ENCODE peak calls at places on chromosomes 16 and 17, in five cellular contexts. One of them, this sample, is unnamed.

GRCh38 chr17:63826468-63827001 is 696 bp upstream of the PSMC5 start:
- DNase-seq in hypothalamus: no peak
- DNase-seq in GM04503: no peak
- DNase-seq in activated T-helper 1 cell treated with anti-CD3 and anti-CD28 coated beads, Interleukin-2, amount 50 U/mL, for 16 hours: no peak
- DNase-seq in activated CD4-positive, alpha-beta memory T cell treated with anti-CD3 and anti-CD28 coated beads for 36 hours: no peak
- DNase-seq in this sample: peak; percentile 90

GRCh38 chr17:17347234-17347955 is 44.2 kb downstream of the NT5M start:
- DNase-seq in hypothalamus: no peak
- DNase-seq in GM04503: no peak
- DNase-seq in activated T-helper 1 cell treated with anti-CD3 and anti-CD28 coated beads, Interleukin-2, amount 50 U/mL, for 16 hours: no peak
- DNase-seq in activated CD4-positive, alpha-beta memory T cell treated with anti-CD3 and anti-CD28 coated beads for 36 hours: no peak
- DNase-seq in this sample: peak; percentile 62

GRCh38 chr17:69175262-69175811 is 33.6 kb upstream of the ABCA6 start:
- DNase-seq in hypothalamus: no peak
- DNase-seq in GM04503: no peak
- DNase-seq in activated T-helper 1 cell treated with anti-CD3 and anti-CD28 coated beads, Interleukin-2, amount 50 U/mL, for 16 hours: no peak
- DNase-seq in activated CD4-positive, alpha-beta memory T cell treated with anti-CD3 and anti-CD28 coated beads for 36 hours: no peak
- DNase-seq in this sample: no peak

GRCh38 chr17:46876353-46876887 is 25.0 kb downstream of the WNT9B start:
- DNase-seq in hypothalamus: no peak
- DNase-seq in GM04503: no peak
- DNase-seq in activated T-helper 1 cell treated with anti-CD3 and anti-CD28 coated beads, Interleukin-2, amount 50 U/mL, for 16 hours: no peak
- DNase-seq in activated CD4-positive, alpha-beta memory T cell treated with anti-CD3 and anti-CD28 coated beads for 36 hours: no peak
- DNase-seq in this sample: peak; percentile 35

GRCh38 chr16:50478773-50479149 is 69.4 kb upstream of the NKD1 start:
- DNase-seq in hypothalamus: no peak
- DNase-seq in GM04503: no peak
- DNase-seq in activated T-helper 1 cell treated with anti-CD3 and anti-CD28 coated beads, Interleukin-2, amount 50 U/mL, for 16 hours: no peak
- DNase-seq in activated CD4-positive, alpha-beta memory T cell treated with anti-CD3 and anti-CD28 coated beads for 36 hours: no peak
- DNase-seq in this sample: no peak

GRCh38 chr16:69373019-69373418 is 12.8 kb downstream of the TERF2 start:
- DNase-seq in hypothalamus: no peak
- DNase-seq in GM04503: no peak
- DNase-seq in activated T-helper 1 cell treated with anti-CD3 and anti-CD28 coated beads, Interleukin-2, amount 50 U/mL, for 16 hours: no peak
- DNase-seq in activated CD4-positive, alpha-beta memory T cell treated with anti-CD3 and anti-CD28 coated beads for 36 hours: no peak
- DNase-seq in this sample: no peak

GRCh38 chr17:80000136-80000535 is 35.5 kb downstream of the TBC1D16 start:
- DNase-seq in hypothalamus: no peak
- DNase-seq in GM04503: no peak
- DNase-seq in activated T-helper 1 cell treated with anti-CD3 and anti-CD28 coated beads, Interleukin-2, amount 50 U/mL, for 16 hours: no peak
- DNase-seq in activated CD4-positive, alpha-beta memory T cell treated with anti-CD3 and anti-CD28 coated beads for 36 hours: no peak
- DNase-seq in this sample: peak; percentile 36

GRCh38 chr17:9529033-9529748 is 46.4 kb downstream of the STX8 start:
- DNase-seq in hypothalamus: no peak
- DNase-seq in GM04503: no peak
- DNase-seq in activated T-helper 1 cell treated with anti-CD3 and anti-CD28 coated beads, Interleukin-2, amount 50 U/mL, for 16 hours: no peak
- DNase-seq in activated CD4-positive, alpha-beta memory T cell treated with anti-CD3 and anti-CD28 coated beads for 36 hours: no peak
- DNase-seq in this sample: peak; percentile 79

GRCh38 chr17:6599364-6599763 is 41.1 kb downstream of the KIAA0753 start:
- DNase-seq in hypothalamus: no peak
- DNase-seq in GM04503: no peak
- DNase-seq in activated T-helper 1 cell treated with anti-CD3 and anti-CD28 coated beads, Interleukin-2, amount 50 U/mL, for 16 hours: no peak
- DNase-seq in activated CD4-positive, alpha-beta memory T cell treated with anti-CD3 and anti-CD28 coated beads for 36 hours: no peak
- DNase-seq in this sample: no peak

GRCh38 chr16:85028638-85029412 is 1.2 kb downstream of the KIAA0513 start:
- DNase-seq in hypothalamus: no peak
- DNase-seq in GM04503: peak; percentile 34
- DNase-seq in activated T-helper 1 cell treated with anti-CD3 and anti-CD28 coated beads, Interleukin-2, amount 50 U/mL, for 16 hours: peak; percentile 47
- DNase-seq in activated CD4-positive, alpha-beta memory T cell treated with anti-CD3 and anti-CD28 coated beads for 36 hours: peak; percentile 91
- DNase-seq in this sample: peak; percentile 90

GRCh38 chr17:29585080-29585751 is 4.2 kb downstream of the GIT1 start:
- DNase-seq in hypothalamus: no peak
- DNase-seq in GM04503: no peak
- DNase-seq in activated T-helper 1 cell treated with anti-CD3 and anti-CD28 coated beads, Interleukin-2, amount 50 U/mL, for 16 hours: no peak
- DNase-seq in activated CD4-positive, alpha-beta memory T cell treated with anti-CD3 and anti-CD28 coated beads for 36 hours: peak; percentile 42
- DNase-seq in this sample: peak; percentile 88

GRCh38 chr17:59357929-59358328 is 26.5 kb downstream of the YPEL2 start:
- DNase-seq in hypothalamus: no peak
- DNase-seq in GM04503: peak; percentile 42
- DNase-seq in activated T-helper 1 cell treated with anti-CD3 and anti-CD28 coated beads, Interleukin-2, amount 50 U/mL, for 16 hours: no peak
- DNase-seq in activated CD4-positive, alpha-beta memory T cell treated with anti-CD3 and anti-CD28 coated beads for 36 hours: peak; percentile 53
- DNase-seq in this sample: peak; percentile 94

GRCh38 chr16:84608281-84608680 is 9.6 kb downstream of the COTL1 start:
- DNase-seq in hypothalamus: no peak
- DNase-seq in GM04503: no peak
- DNase-seq in activated T-helper 1 cell treated with anti-CD3 and anti-CD28 coated beads, Interleukin-2, amount 50 U/mL, for 16 hours: no peak
- DNase-seq in activated CD4-positive, alpha-beta memory T cell treated with anti-CD3 and anti-CD28 coated beads for 36 hours: peak; percentile 67
- DNase-seq in this sample: no peak

GRCh38 chr17:29789186-29790170 is 140.6 kb downstream of the SSH2 start:
- DNase-seq in hypothalamus: no peak
- DNase-seq in GM04503: no peak
- DNase-seq in activated T-helper 1 cell treated with anti-CD3 and anti-CD28 coated beads, Interleukin-2, amount 50 U/mL, for 16 hours: no peak
- DNase-seq in activated CD4-positive, alpha-beta memory T cell treated with anti-CD3 and anti-CD28 coated beads for 36 hours: no peak
- DNase-seq in this sample: no peak

GRCh38 chr16:25148568-25149215 is 37.1 kb downstream of the LCMT1 start:
- DNase-seq in hypothalamus: no peak
- DNase-seq in GM04503: no peak
- DNase-seq in activated T-helper 1 cell treated with anti-CD3 and anti-CD28 coated beads, Interleukin-2, amount 50 U/mL, for 16 hours: no peak
- DNase-seq in activated CD4-positive, alpha-beta memory T cell treated with anti-CD3 and anti-CD28 coated beads for 36 hours: no peak
- DNase-seq in this sample: no peak

GRCh38 chr17:78844301-78845005 is 3.8 kb upstream of the USP36 start:
- DNase-seq in hypothalamus: peak; percentile 36
- DNase-seq in GM04503: no peak
- DNase-seq in activated T-helper 1 cell treated with anti-CD3 and anti-CD28 coated beads, Interleukin-2, amount 50 U/mL, for 16 hours: no peak
- DNase-seq in activated CD4-positive, alpha-beta memory T cell treated with anti-CD3 and anti-CD28 coated beads for 36 hours: peak; percentile 54
- DNase-seq in this sample: peak; percentile 88

GRCh38 chr16:54934536-54935410 is 4.1 kb downstream of the IRX5 start:
- DNase-seq in hypothalamus: no peak
- DNase-seq in GM04503: no peak
- DNase-seq in activated T-helper 1 cell treated with anti-CD3 and anti-CD28 coated beads, Interleukin-2, amount 50 U/mL, for 16 hours: no peak
- DNase-seq in activated CD4-positive, alpha-beta memory T cell treated with anti-CD3 and anti-CD28 coated beads for 36 hours: no peak
- DNase-seq in this sample: peak; percentile 91

GRCh38 chr16:25063865-25064264 is 47.7 kb upstream of the LCMT1 start:
- DNase-seq in hypothalamus: no peak
- DNase-seq in GM04503: no peak
- DNase-seq in activated T-helper 1 cell treated with anti-CD3 and anti-CD28 coated beads, Interleukin-2, amount 50 U/mL, for 16 hours: no peak
- DNase-seq in activated CD4-positive, alpha-beta memory T cell treated with anti-CD3 and anti-CD28 coated beads for 36 hours: no peak
- DNase-seq in this sample: peak; percentile 91

GRCh38 chr17:81735181-81736102 is 23.4 kb downstream of the SLC25A10 start:
- DNase-seq in hypothalamus: no peak
- DNase-seq in GM04503: peak; percentile 68
- DNase-seq in activated T-helper 1 cell treated with anti-CD3 and anti-CD28 coated beads, Interleukin-2, amount 50 U/mL, for 16 hours: no peak
- DNase-seq in activated CD4-positive, alpha-beta memory T cell treated with anti-CD3 and anti-CD28 coated beads for 36 hours: peak; percentile 27
- DNase-seq in this sample: peak; percentile 98

GRCh38 chr17:78986048-78986648 is 6.4 kb upstream of the LGALS3BP start:
- DNase-seq in hypothalamus: no peak
- DNase-seq in GM04503: no peak
- DNase-seq in activated T-helper 1 cell treated with anti-CD3 and anti-CD28 coated beads, Interleukin-2, amount 50 U/mL, for 16 hours: no peak
- DNase-seq in activated CD4-positive, alpha-beta memory T cell treated with anti-CD3 and anti-CD28 coated beads for 36 hours: no peak
- DNase-seq in this sample: peak; percentile 80

GRCh38 chr17:10177921-10178788 is 20.3 kb downstream of the GAS7 start:
- DNase-seq in hypothalamus: no peak
- DNase-seq in GM04503: peak; percentile 78
- DNase-seq in activated T-helper 1 cell treated with anti-CD3 and anti-CD28 coated beads, Interleukin-2, amount 50 U/mL, for 16 hours: no peak
- DNase-seq in activated CD4-positive, alpha-beta memory T cell treated with anti-CD3 and anti-CD28 coated beads for 36 hours: no peak
- DNase-seq in this sample: peak; percentile 93

GRCh38 chr16:14667347-14668266 is 26.5 kb downstream of the PLA2G10 start:
- DNase-seq in hypothalamus: no peak
- DNase-seq in GM04503: no peak
- DNase-seq in activated T-helper 1 cell treated with anti-CD3 and anti-CD28 coated beads, Interleukin-2, amount 50 U/mL, for 16 hours: no peak
- DNase-seq in activated CD4-positive, alpha-beta memory T cell treated with anti-CD3 and anti-CD28 coated beads for 36 hours: no peak
- DNase-seq in this sample: peak; percentile 19

GRCh38 chr16:54936979-54937672 is 6.5 kb downstream of the IRX5 start:
- DNase-seq in hypothalamus: no peak
- DNase-seq in GM04503: peak; percentile 42
- DNase-seq in activated T-helper 1 cell treated with anti-CD3 and anti-CD28 coated beads, Interleukin-2, amount 50 U/mL, for 16 hours: no peak
- DNase-seq in activated CD4-positive, alpha-beta memory T cell treated with anti-CD3 and anti-CD28 coated beads for 36 hours: peak; percentile 41
- DNase-seq in this sample: peak; percentile 94

GRCh38 chr17:75325827-75326586 is 36.8 kb upstream of the SLC25A19 start:
- DNase-seq in hypothalamus: no peak
- DNase-seq in GM04503: no peak
- DNase-seq in activated T-helper 1 cell treated with anti-CD3 and anti-CD28 coated beads, Interleukin-2, amount 50 U/mL, for 16 hours: no peak
- DNase-seq in activated CD4-positive, alpha-beta memory T cell treated with anti-CD3 and anti-CD28 coated beads for 36 hours: no peak
- DNase-seq in this sample: peak; percentile 71

GRCh38 chr17:50288306-50288705 is 14.0 kb downstream of the TMEM92 start:
- DNase-seq in hypothalamus: no peak
- DNase-seq in GM04503: no peak
- DNase-seq in activated T-helper 1 cell treated with anti-CD3 and anti-CD28 coated beads, Interleukin-2, amount 50 U/mL, for 16 hours: no peak
- DNase-seq in activated CD4-positive, alpha-beta memory T cell treated with anti-CD3 and anti-CD28 coated beads for 36 hours: no peak
- DNase-seq in this sample: peak; percentile 15

GRCh38 chr16:2159052-2159838 is 3.7 kb downstream of the TRAF7 start:
- DNase-seq in hypothalamus: peak; percentile 58
- DNase-seq in GM04503: no peak
- DNase-seq in activated T-helper 1 cell treated with anti-CD3 and anti-CD28 coated beads, Interleukin-2, amount 50 U/mL, for 16 hours: no peak
- DNase-seq in activated CD4-positive, alpha-beta memory T cell treated with anti-CD3 and anti-CD28 coated beads for 36 hours: no peak
- DNase-seq in this sample: peak; percentile 98

GRCh38 chr17:16215002-16215272 is 397 bp downstream of the NCOR1 start:
- DNase-seq in hypothalamus: peak; percentile 71
- DNase-seq in GM04503: no peak
- DNase-seq in activated T-helper 1 cell treated with anti-CD3 and anti-CD28 coated beads, Interleukin-2, amount 50 U/mL, for 16 hours: peak; percentile 7
- DNase-seq in activated CD4-positive, alpha-beta memory T cell treated with anti-CD3 and anti-CD28 coated beads for 36 hours: peak; percentile 51
- DNase-seq in this sample: peak; percentile 71

GRCh38 chr16:2728034-2728433 is 8.0 kb upstream of the PRSS27 start:
- DNase-seq in hypothalamus: no peak
- DNase-seq in GM04503: no peak
- DNase-seq in activated T-helper 1 cell treated with anti-CD3 and anti-CD28 coated beads, Interleukin-2, amount 50 U/mL, for 16 hours: no peak
- DNase-seq in activated CD4-positive, alpha-beta memory T cell treated with anti-CD3 and anti-CD28 coated beads for 36 hours: no peak
- DNase-seq in this sample: no peak

GRCh38 chr17:16853661-16854320 is 118.1 kb downstream of the TNFRSF13B start:
- DNase-seq in hypothalamus: no peak
- DNase-seq in GM04503: no peak
- DNase-seq in activated T-helper 1 cell treated with anti-CD3 and anti-CD28 coated beads, Interleukin-2, amount 50 U/mL, for 16 hours: no peak
- DNase-seq in activated CD4-positive, alpha-beta memory T cell treated with anti-CD3 and anti-CD28 coated beads for 36 hours: no peak
- DNase-seq in this sample: peak; percentile 50

GRCh38 chr16:3479654-3480216 is 15.6 kb downstream of the C16orf90 start:
- DNase-seq in hypothalamus: no peak
- DNase-seq in GM04503: no peak
- DNase-seq in activated T-helper 1 cell treated with anti-CD3 and anti-CD28 coated beads, Interleukin-2, amount 50 U/mL, for 16 hours: no peak
- DNase-seq in activated CD4-positive, alpha-beta memory T cell treated with anti-CD3 and anti-CD28 coated beads for 36 hours: peak; percentile 46
- DNase-seq in this sample: peak; percentile 70

GRCh38 chr17:42183741-42184711 is 1.2 kb downstream of the HCRT start:
- DNase-seq in hypothalamus: peak; percentile 72
- DNase-seq in GM04503: no peak
- DNase-seq in activated T-helper 1 cell treated with anti-CD3 and anti-CD28 coated beads, Interleukin-2, amount 50 U/mL, for 16 hours: peak; percentile 43
- DNase-seq in activated CD4-positive, alpha-beta memory T cell treated with anti-CD3 and anti-CD28 coated beads for 36 hours: peak; percentile 88
- DNase-seq in this sample: peak; percentile 99

GRCh38 chr16:65546353-65546791 is 424.5 kb upstream of the CDH11 start:
- DNase-seq in hypothalamus: no peak
- DNase-seq in GM04503: peak; percentile 42
- DNase-seq in activated T-helper 1 cell treated with anti-CD3 and anti-CD28 coated beads, Interleukin-2, amount 50 U/mL, for 16 hours: no peak
- DNase-seq in activated CD4-positive, alpha-beta memory T cell treated with anti-CD3 and anti-CD28 coated beads for 36 hours: no peak
- DNase-seq in this sample: peak; percentile 71

This sample was measured in osteoblast.